ENCODE peak calls at places on chromosome 9, in five cellular contexts. R is GM23248, S is fibroblast of lung, A is heart right ventricle, P is lower lobe of right lung. K is an unnamed sample. For H3K4me1, the result is how much of the 10 kb centered on the place peaks cover.

GRCh38 chr9:77177894-77178794 is 810 bp downstream of the VPS13A start:
- DNase-seq in R (peak), S (peak), A (peak), P (peak), K (peak)

GRCh38 chr9:135504262-135505229 is 4.1 kb downstream of the MRPS2 start:
- DNase-seq in R (peak), S (peak), A (peak), P (peak), K (peak)

GRCh38 chr9:75866273-75866871 is 24.1 kb upstream of the PCSK5 start:
- DNase-seq in R (peak), S (peak), A (no peak), P (no peak), K (no peak)

GRCh38 chr9:114968710-114969109 is 38.3 kb upstream of the TNFSF8 start:
- DNase-seq in R (peak), S (peak), A (no peak), P (no peak), K (no peak)

GRCh38 chr9:93820667-93821306 is 134.4 kb downstream of the BARX1 start:
- DNase-seq in R (no peak), S (no peak), A (no peak), P (no peak), K (no peak)

GRCh38 chr9:105242062-105242461 is 2.4 kb upstream of the SLC44A1 start:
- DNase-seq in R (no peak), S (no peak), A (no peak), P (no peak), K (no peak)

GRCh38 chr9:97907051-97907450 is 15.2 kb downstream of the TRMO start:
- DNase-seq in R (no peak), S (no peak), A (no peak), P (peak), K (no peak)

GRCh38 chr9:77158772-77159513 is 18.4 kb upstream of the VPS13A start:
- DNase-seq in R (peak), S (peak), A (no peak), P (no peak), K (no peak)

GRCh38 chr9:95092321-95093072 is 225.0 kb downstream of the FANCC start:
- DNase-seq in R (peak), S (peak), A (no peak), P (no peak), K (no peak)

GRCh38 chr9:107683566-107683965 is 194.0 kb upstream of the KLF4 start:
- DNase-seq in R (no peak), S (no peak), A (no peak), P (no peak), K (no peak)

GRCh38 chr9:77808750-77809079 is 160.6 kb upstream of the GNA14 start:
- DNase-seq in R (no peak), S (no peak), A (no peak), P (no peak), K (no peak)

GRCh38 chr9:137772281-137772873 is 105.2 kb upstream of the CACNA1B start:
- DNase-seq in R (peak), S (no peak), A (no peak), P (no peak), K (no peak)

GRCh38 chr9:4740373-4740622 is 704 bp downstream of the AK3 start:
- DNase-seq in R (no peak), S (peak), A (no peak), P (no peak), K (no peak)

GRCh38 chr9:105216440-105217178 is 27.8 kb upstream of the SLC44A1 start:
- DNase-seq in R (peak), S (no peak), A (peak), P (no peak), K (no peak)

GRCh38 chr9:16202913-16203734 is 650.3 kb downstream of the CCDC171 start:
- DNase-seq in R (peak), S (peak), A (no peak), P (no peak), K (no peak)

GRCh38 chr9:95004452-95005275 is 278.2 kb downstream of the AOPEP start:
- DNase-seq in R (peak), S (peak), A (peak), P (peak), K (peak)

GRCh38 chr9:134981829-134982228 is 64.1 kb upstream of the FCN1 start:
- DNase-seq in R (no peak), S (no peak), A (no peak), P (no peak), K (no peak)

GRCh38 chr9:70263421-70263820 is 4.6 kb downstream of the SMC5 start:
- DNase-seq in R (peak), S (peak), A (no peak), P (no peak), K (no peak)

GRCh38 chr9:83070257-83070656 is 7.3 kb upstream of the RASEF start:
- DNase-seq in R (peak), S (peak), A (no peak), P (no peak), K (no peak)

GRCh38 chr9:20594521-20594920 is 27.8 kb downstream of the MLLT3 start:
- DNase-seq in R (no peak), S (no peak), A (no peak), P (no peak), K (no peak)

GRCh38 chr9:14030350-14030823 is 283.6 kb downstream of the NFIB start:
- DNase-seq in R (peak), S (peak), A (no peak), P (no peak), K (no peak)

GRCh38 chr9:6655036-6655435 is 9.5 kb upstream of the GLDC start:
- DNase-seq in R (no peak), S (no peak), A (no peak), P (no peak), K (no peak)

GRCh38 chr9:31601666-31602065 is 782.8 kb upstream of the ACO1 start:
- DNase-seq in R (no peak), S (no peak), A (no peak), P (no peak), K (no peak)

GRCh38 chr9:115267788-115268187 is 149.8 kb upstream of the TNC start:
- DNase-seq in R (peak), S (no peak), A (no peak), P (no peak), K (no peak)

GRCh38 chr9:28051559-28051958 is 478.3 kb upstream of the C9orf72 start:
- DNase-seq in R (peak), S (no peak), A (no peak), P (no peak), K (no peak)

GRCh38 chr9:131021785-131022184 is 12.8 kb downstream of the LAMC3 start:
- DNase-seq in R (no peak), S (no peak), A (no peak), P (no peak), K (no peak)

GRCh38 chr9:115461284-115461683 is 343.3 kb upstream of the TNC start:
- DNase-seq in R (no peak), S (no peak), A (no peak), P (no peak), K (no peak)

GRCh38 chr9:114017741-114018715 is 60.1 kb downstream of the AMBP start:
- DNase-seq in R (no peak), S (no peak), A (no peak), P (no peak), K (no peak)

GRCh38 chr9:126126012-126126411 is 200.6 kb upstream of the MVB12B start:
- DNase-seq in R (no peak), S (no peak), A (no peak), P (no peak), K (no peak)

GRCh38 chr9:38118862-38119435 is 49.9 kb upstream of the SHB start:
- DNase-seq in R (no peak), S (no peak), A (no peak), P (no peak), K (no peak)

GRCh38 chr9:27247756-27248155 is 49.2 kb downstream of the EQTN start:
- DNase-seq in R (peak), S (peak), A (no peak), P (peak), K (peak)

GRCh38 chr9:80954521-80954920 is 734.8 kb downstream of the TLE1 start:
- DNase-seq in R (no peak), S (no peak), A (no peak), P (no peak), K (no peak)

GRCh38 chr9:90616806-90617205 is 25.8 kb downstream of the DIRAS2 start:
- DNase-seq in R (no peak), S (no peak), A (no peak), P (no peak), K (no peak)

GRCh38 chr9:134811673-134812668 is 68.6 kb upstream of the FCN2 start:
- DNase-seq in R (peak), S (peak), A (no peak), P (no peak), K (peak)

GRCh38 chr9:89438194-89438593 is 59.7 kb downstream of the SEMA4D start:
- DNase-seq in R (no peak), S (no peak), A (no peak), P (no peak), K (no peak)
- H3K4me1 ChIP-seq in R (under half), S (under half), A (under half), P (half or more), K (under half)

DNA sequence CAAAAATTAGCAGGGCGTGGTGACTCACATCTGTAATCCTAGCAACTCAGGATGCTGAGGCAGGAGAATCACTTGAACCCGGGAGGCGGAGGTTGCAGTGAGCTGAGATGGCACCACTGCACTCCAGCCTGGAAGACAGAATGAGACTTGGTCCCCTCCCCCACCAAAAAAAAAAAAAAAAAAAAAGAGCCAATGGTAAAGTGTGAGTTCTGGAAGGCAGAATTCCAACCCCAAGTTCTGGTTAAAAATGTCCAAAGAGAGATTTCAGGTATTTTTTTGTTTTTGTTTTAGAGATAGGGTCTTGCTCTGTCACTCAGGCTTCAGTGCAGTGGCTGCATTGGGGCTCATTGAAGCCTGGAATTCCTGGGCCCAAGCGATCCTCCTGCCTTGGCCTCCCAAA is 1.6 kb upstream of the SET start:
- DNase-seq in R (no peak), S (no peak), A (no peak), P (no peak), K (no peak)
- H3K4me1 ChIP-seq in R (under half), S (under half), A (under half), P (half or more), K (under half)

GRCh38 chr9:87383341-87384150 is 114.1 kb upstream of the DAPK1 start:
- DNase-seq in R (peak), S (no peak), A (no peak), P (no peak), K (no peak)
- H3K4me1 ChIP-seq in R (under half), S (under half), A (under half), P (under half), K (under half)

GRCh38 chr9:124280176-124280691 is 22.5 kb downstream of the NEK6 start:
- DNase-seq in R (peak), S (peak), A (no peak), P (peak), K (peak)

GRCh38 chr9:124278054-124278540 is 20.3 kb downstream of the NEK6 start:
- DNase-seq in R (no peak), S (no peak), A (no peak), P (peak), K (no peak)

GRCh38 chr9:124277420-124277819 is 19.7 kb downstream of the NEK6 start:
- DNase-seq in R (no peak), S (no peak), A (no peak), P (no peak), K (no peak)

GRCh38 chr9:124281934-124282351 is 24.2 kb downstream of the NEK6 start:
- DNase-seq in R (no peak), S (no peak), A (no peak), P (peak), K (no peak)

GRCh38 chr9:124279531-124280175 is 21.9 kb downstream of the NEK6 start:
- DNase-seq in R (no peak), S (no peak), A (no peak), P (no peak), K (no peak)
- H3K4me1 ChIP-seq in R (under half), S (under half), A (half or more), P (half or more), K (under half)

GRCh38 chr9:698937-699336 is 142.6 kb upstream of the DMRT1 start:
- DNase-seq in R (no peak), S (no peak), A (no peak), P (no peak), K (no peak)

GRCh38 chr9:700365-701282 is 140.9 kb upstream of the DMRT1 start:
- DNase-seq in R (peak), S (no peak), A (no peak), P (no peak), K (no peak)

GRCh38 chr9:696332-697090 is 145.0 kb upstream of the DMRT1 start:
- DNase-seq in R (peak), S (peak), A (no peak), P (no peak), K (no peak)

GRCh38 chr9:698276-698675 is 143.2 kb upstream of the DMRT1 start:
- DNase-seq in R (peak), S (peak), A (no peak), P (no peak), K (no peak)

DNA sequence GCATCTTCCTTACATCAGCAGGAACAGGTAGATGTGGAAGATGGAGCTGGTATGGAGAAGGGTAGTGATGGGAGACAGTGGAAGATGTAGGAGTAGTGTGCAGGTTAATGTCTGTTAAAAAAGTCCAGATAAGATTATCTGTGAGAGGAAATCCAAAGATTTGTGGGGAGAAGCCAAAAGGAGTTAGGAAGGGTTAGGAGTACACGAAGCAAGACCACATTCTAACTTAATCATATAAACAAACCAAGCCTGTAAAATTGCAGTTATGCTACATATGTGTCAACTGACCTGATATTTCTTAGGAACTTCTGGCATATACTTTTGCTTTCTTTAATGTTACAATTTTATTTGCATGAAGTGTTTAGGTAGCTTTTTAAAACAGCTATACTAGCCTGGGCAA is 142.1 kb upstream of the DMRT1 start:
- DNase-seq in R (no peak), S (no peak), A (no peak), P (no peak), K (no peak)
- H3K4me1 ChIP-seq in R (half or more), S (under half), A (half or more), P (under half), K (under half)

DNA sequence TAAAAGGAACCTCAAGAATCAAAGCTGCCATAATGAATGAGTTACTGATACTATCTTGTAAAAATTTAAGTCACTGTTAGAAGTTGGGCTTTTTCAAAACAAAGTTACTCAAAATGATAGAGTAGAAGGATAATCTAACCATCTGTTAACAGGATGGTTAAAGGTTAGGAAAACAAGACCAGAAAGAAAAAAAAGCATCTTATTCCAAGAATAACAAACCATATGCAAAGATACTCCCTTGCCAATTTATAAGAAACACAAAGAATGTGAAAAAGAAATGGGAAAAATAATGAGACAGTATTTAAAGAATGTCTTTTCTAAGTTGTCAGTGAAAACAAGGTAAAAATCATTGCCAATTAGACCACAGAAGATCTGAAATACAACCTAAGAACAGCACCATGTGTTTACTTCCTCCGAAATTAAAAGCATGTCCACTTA is 51.2 kb downstream of the STRBP start:
- DNase-seq in R (no peak), S (peak), A (no peak), P (no peak), K (no peak)
- H3K4me1 ChIP-seq in R (under half), S (under half), A (under half), P (under half), K (under half)

K was measured in right cardiac atrium.